ENCODE peak calls at places on chromosomes 1 and 21, in seven cellular contexts. L, O, Q, J, B, G and X are unnamed samples. For H3K9me2, the result is how much of the 10 kb centered on the place peaks cover.

GRCh38 chr1:39258146-39258924 is 53.8 kb downstream of the MACF1 start:
- DNase-seq in Q (peak), O (peak), G (peak), J (peak), L (peak), B (peak), X (peak)

GRCh38 chr1:214850432-214851010 is 232.0 kb upstream of the KCNK2 start:
- DNase-seq in G (no peak), Q (no peak), L (no peak), B (peak), J (no peak), O (no peak), X (no peak)

GRCh38 chr1:154714638-154715037 is 106.7 kb upstream of the ADAR start:
- DNase-seq in O (peak), B (peak), G (peak), L (peak), J (no peak), Q (no peak), X (no peak)

GRCh38 chr1:110008971-110009565 is 24.5 kb downstream of the AHCYL1 start:
- DNase-seq in B (no peak), L (no peak), G (no peak), O (no peak), J (no peak), Q (no peak), X (no peak)

GRCh38 chr1:99745684-99746083 is 20.8 kb downstream of the FRRS1 start:
- DNase-seq in G (no peak), B (no peak), L (no peak), Q (no peak), J (no peak), O (no peak), X (no peak)

GRCh38 chr21:16082038-16082816 is 352.4 kb downstream of the USP25 start:
- DNase-seq in G (peak), Q (no peak), J (peak), L (peak), O (no peak), B (peak), X (peak)

GRCh38 chr1:61640531-61641125 is 84.3 kb downstream of the TM2D1 start:
- DNase-seq in B (no peak), O (no peak), Q (no peak), L (no peak), J (no peak), G (no peak), X (no peak)

GRCh38 chr1:31410871-31411270 is 2.1 kb upstream of the SERINC2 start:
- DNase-seq in L (no peak), B (no peak), G (no peak), Q (no peak), O (no peak), J (no peak), X (no peak)

GRCh38 chr1:203582568-203582967 is 44.1 kb upstream of the ATP2B4 start:
- DNase-seq in Q (no peak), G (no peak), J (no peak), L (no peak), O (no peak), B (no peak), X (no peak)

GRCh38 chr21:43810505-43811261 is 21.3 kb downstream of the RRP1 start:
- DNase-seq in G (peak), J (peak), Q (peak), B (peak), L (peak), O (no peak), X (peak)

GRCh38 chr1:103109291-103109920 is 1.1 kb upstream of the COL11A1 start:
- DNase-seq in J (no peak), B (no peak), G (peak), L (no peak), Q (no peak), O (no peak), X (no peak)

GRCh38 chr1:205107327-205107726 is 14.5 kb downstream of the RBBP5 start:
- DNase-seq in L (no peak), B (no peak), Q (no peak), G (no peak), O (no peak), J (no peak), X (no peak)

GRCh38 chr1:211345719-211346118 is 19.1 kb downstream of the TRAF5 start:
- DNase-seq in O (no peak), Q (no peak), L (no peak), J (no peak), G (peak), B (no peak), X (no peak)

GRCh38 chr1:80919426-80919825 is 881.3 kb upstream of the ADGRL2 start:
- DNase-seq in L (no peak), Q (no peak), B (no peak), O (no peak), J (no peak), G (no peak), X (no peak)

GRCh38 chr1:154423303-154423987 is 18.3 kb downstream of the IL6R start:
- DNase-seq in J (no peak), L (no peak), Q (no peak), O (peak), B (peak), G (no peak), X (no peak)

GRCh38 chr1:97053275-97053674 is 331.7 kb downstream of the PTBP2 start:
- DNase-seq in Q (no peak), G (no peak), L (no peak), J (no peak), O (no peak), B (no peak), X (no peak)

GRCh38 chr1:97051823-97052222 is 330.2 kb downstream of the PTBP2 start:
- DNase-seq in B (no peak), J (no peak), Q (no peak), G (no peak), L (no peak), O (no peak), X (no peak)

GRCh38 chr1:97046765-97047411 is 325.3 kb downstream of the PTBP2 start:
- DNase-seq in Q (no peak), O (no peak), G (no peak), J (no peak), L (no peak), B (no peak), X (no peak)

GRCh38 chr1:97047412-97047793 is 325.8 kb downstream of the PTBP2 start:
- DNase-seq in B (no peak), G (no peak), Q (no peak), L (no peak), O (no peak), J (no peak), X (no peak)

GRCh38 chr1:97050501-97050900 is 328.9 kb downstream of the PTBP2 start:
- DNase-seq in O (no peak), G (peak), Q (peak), J (no peak), L (peak), B (peak), X (peak)
- TF ChIP-seq CTCF in O (peak), G (peak), Q (peak), J (peak), L (peak), B (peak), X (peak)

GRCh38 chr21:45013271-45013841 is 61.0 kb upstream of the ADARB1 start:
- DNase-seq in G (no peak), B (no peak), O (no peak), L (no peak), J (no peak), Q (no peak), X (peak)
- H3K9me2 ChIP-seq in G (under half), B (under half), O (under half), L (under half), J (under half), Q (under half), X (under half)

DNA sequence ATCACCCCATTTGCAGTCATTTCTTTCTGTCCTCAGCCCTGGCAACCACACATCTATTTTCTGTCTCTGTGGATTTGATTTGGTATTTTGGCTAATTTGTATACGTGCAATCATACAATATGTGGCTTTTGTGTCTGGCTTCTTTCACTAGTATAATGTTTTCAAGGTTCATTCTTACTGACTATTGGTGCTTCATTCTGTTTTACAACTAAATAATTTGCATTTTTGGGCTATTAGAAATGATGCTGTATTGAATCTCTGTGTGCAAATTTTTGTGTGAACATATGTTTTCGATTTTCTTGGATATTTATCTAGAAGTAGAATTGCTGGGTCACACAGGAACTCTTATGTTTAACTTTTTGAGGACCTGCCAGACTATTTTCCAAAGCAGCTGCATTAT is 24.8 kb upstream of the PRDM2 start:
- DNase-seq in Q (no peak), L (no peak), B (no peak), G (no peak), J (no peak), O (no peak), X (no peak)
- TF ChIP-seq CTCF in Q (no peak), L (no peak), B (no peak), G (no peak), J (no peak), O (no peak), X (no peak)

GRCh38 chr1:62691062-62691844 is 3.1 kb upstream of the DOCK7 start:
- DNase-seq in Q (no peak), B (no peak), L (no peak), O (no peak), J (no peak), G (no peak), X (peak)
- H3K9me2 ChIP-seq in Q (under half), B (under half), L (under half), O (under half), J (under half), G (under half), X (under half)